ENCODE peak calls at places on chromosome X, in seven cellular contexts. D is stimulated activated naive B cell treated with anti-CD40 and anti-IgM and Interleukin-4, amounts not matched to agents 10 μg/mL and 1 μg/mL and 100 μg/mL, for 72 hours; C is smooth muscle cell of the brain vasculature; Q is uterus; G is EL; X is ovary; E is activated B cell treated with CpG ODN at 0.5 μM for 24 hours. M is an unnamed sample.

GRCh38 chrX:71930298-71930697 is 19.7 kb downstream of the NHSL2 start:
- DNase-seq in G (peak), C (no peak), D (no peak), E (no peak), X (no peak), Q (no peak), M (no peak)

GRCh38 chrX:45400380-45400779 is 199.7 kb upstream of the DIPK2B start:
- DNase-seq in D (no peak), C (peak), X (no peak), E (no peak), G (peak), Q (no peak), M (no peak)

GRCh38 chrX:7606253-7606652 is 236.7 kb upstream of the VCX start:
- DNase-seq in G (no peak), E (no peak), X (no peak), D (no peak), Q (no peak), C (no peak), M (no peak)

GRCh38 chrX:10350991-10351390 is 194.2 kb downstream of the CLCN4 start:
- DNase-seq in Q (no peak), D (no peak), G (peak), C (no peak), X (no peak), E (no peak), M (no peak)

GRCh38 chrX:23127586-23127985 is 127.8 kb downstream of the DDX53 start:
- DNase-seq in G (no peak), C (no peak), Q (no peak), E (no peak), X (no peak), D (no peak), M (no peak)

GRCh38 chrX:70030242-70030823 is 19.4 kb downstream of the AWAT2 start:
- DNase-seq in D (peak), X (no peak), E (no peak), Q (no peak), C (no peak), G (peak), M (peak)

GRCh38 chrX:9829308-9830267 is 43.4 kb downstream of the SHROOM2 start:
- DNase-seq in Q (no peak), D (no peak), G (peak), C (no peak), E (no peak), X (no peak), M (no peak)

GRCh38 chrX:123083924-123084323 is 100.2 kb upstream of the GRIA3 start:
- DNase-seq in E (no peak), D (no peak), C (no peak), X (no peak), G (peak), Q (no peak), M (no peak)

GRCh38 chrX:40987413-40987812 is 97.8 kb upstream of the USP9X start:
- DNase-seq in D (no peak), Q (no peak), G (no peak), E (no peak), X (no peak), C (no peak), M (no peak)

GRCh38 chrX:42565739-42566138 is 212.2 kb downstream of the PPP1R2C start:
- DNase-seq in D (no peak), X (no peak), G (no peak), C (no peak), Q (no peak), E (no peak), M (no peak)

GRCh38 chrX:56232221-56233082 is at the start of gene KLF8:
- DNase-seq in Q (peak), D (peak), C (no peak), X (peak), E (peak), G (no peak), M (peak)

M was measured in upper lobe of left lung.